ENCODE peak calls at places on chromosomes 6 and 20, in four cellular contexts. I is lower lobe of right lung, G is tibial artery, K is astrocyte. D is an unnamed sample.

GRCh38 chr20:23622839-23623343 is 14.9 kb downstream of the CST3 start:
- DNase-seq in I (peak; percentile 67), K (peak; percentile 81), G (peak; percentile 87), D (no peak)

GRCh38 chr6:21953831-21954801 is 342.7 kb downstream of the PRL start:
- DNase-seq in I (no peak), G (no peak), K (peak; percentile 86), D (no peak)

GRCh38 chr6:45718901-45719300 is 296.8 kb downstream of the CLIC5 start:
- DNase-seq in G (no peak), K (peak; percentile 64), I (no peak), D (no peak)

GRCh38 chr6:147970970-147971369 is 371.7 kb upstream of the SASH1 start:
- DNase-seq in K (no peak), I (no peak), G (no peak), D (no peak)

GRCh38 chr6:3619201-3619600 is 132.3 kb downstream of the PXDC1 start:
- DNase-seq in K (no peak), G (no peak), I (no peak), D (no peak)

GRCh38 chr20:3209946-3210317 is 634 bp downstream of the ITPA start:
- DNase-seq in G (no peak), I (no peak), K (peak; percentile 6), D (no peak)

GRCh38 chr6:47094351-47094925 is 52.3 kb upstream of the ADGRF1 start:
- DNase-seq in I (no peak), G (no peak), K (peak; percentile 39), D (no peak)

GRCh38 chr6:34656378-34657036 is 40.1 kb downstream of the ILRUN start:
- DNase-seq in K (peak; percentile 73), I (no peak), G (no peak), D (no peak)

GRCh38 chr6:5968817-5969726 is 37.7 kb downstream of the NRN1 start:
- DNase-seq in I (peak; percentile 60), G (peak; percentile 60), K (peak; percentile 42), D (no peak)

GRCh38 chr20:11467436-11467835 is 450.3 kb upstream of the BTBD3 start:
- DNase-seq in I (no peak), K (peak; percentile 24), G (no peak), D (no peak)

GRCh38 chr6:143605894-143606293 is 71.9 kb upstream of the PHACTR2 start:
- DNase-seq in K (no peak), G (no peak), I (no peak), D (no peak)

GRCh38 chr20:40690836-40691565 is 2.0 kb upstream of the MAFB start:
- DNase-seq in I (no peak), K (no peak), G (no peak), D (no peak)

GRCh38 chr6:20840675-20841074 is 306.4 kb downstream of the CDKAL1 start:
- DNase-seq in K (peak; percentile 90), G (no peak), I (no peak), D (no peak)

GRCh38 chr6:169996652-169997051 is 245.2 kb downstream of the ERMARD start:
- DNase-seq in K (no peak), I (no peak), G (no peak), D (no peak)

GRCh38 chr6:7201732-7202541 is 94.2 kb downstream of the RREB1 start:
- DNase-seq in I (peak; percentile 90), G (peak; percentile 74), K (no peak), D (peak; percentile 65)

GRCh38 chr20:34824861-34825529 is 456 bp downstream of the NCOA6 start:
- DNase-seq in K (peak; percentile 19), G (peak; percentile 43), I (peak; percentile 79), D (peak; percentile 67)

GRCh38 chr6:6736753-6737654 is 148.5 kb downstream of the LY86 start:
- DNase-seq in K (no peak), I (peak; percentile 69), G (peak; percentile 67), D (no peak)

DNA sequence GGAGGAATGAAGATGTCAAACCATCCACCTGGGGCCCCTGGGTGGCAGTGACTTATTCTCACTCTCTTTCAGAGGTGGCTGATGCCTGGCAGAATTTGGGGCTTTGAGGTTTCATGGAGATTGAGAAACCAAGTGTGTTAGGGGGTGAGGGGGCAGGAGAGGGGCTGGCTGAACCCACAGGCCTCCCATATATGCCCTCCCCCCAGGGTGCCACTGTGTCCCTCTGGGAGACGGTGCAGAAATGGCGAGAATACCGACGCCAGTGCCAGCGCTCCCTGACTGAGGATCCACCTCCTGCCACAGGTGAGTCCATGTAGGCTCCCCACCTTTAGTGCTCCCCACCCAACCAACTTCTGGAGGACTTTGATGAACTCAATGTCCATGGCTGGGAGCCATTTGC is 7.6 kb downstream of the GLP1R start:
- DNase-seq in I (no peak), G (no peak), K (no peak), D (no peak)
- TF ChIP-seq CTCF in I (no peak), G (no peak), K (no peak), D (no peak)

DNA sequence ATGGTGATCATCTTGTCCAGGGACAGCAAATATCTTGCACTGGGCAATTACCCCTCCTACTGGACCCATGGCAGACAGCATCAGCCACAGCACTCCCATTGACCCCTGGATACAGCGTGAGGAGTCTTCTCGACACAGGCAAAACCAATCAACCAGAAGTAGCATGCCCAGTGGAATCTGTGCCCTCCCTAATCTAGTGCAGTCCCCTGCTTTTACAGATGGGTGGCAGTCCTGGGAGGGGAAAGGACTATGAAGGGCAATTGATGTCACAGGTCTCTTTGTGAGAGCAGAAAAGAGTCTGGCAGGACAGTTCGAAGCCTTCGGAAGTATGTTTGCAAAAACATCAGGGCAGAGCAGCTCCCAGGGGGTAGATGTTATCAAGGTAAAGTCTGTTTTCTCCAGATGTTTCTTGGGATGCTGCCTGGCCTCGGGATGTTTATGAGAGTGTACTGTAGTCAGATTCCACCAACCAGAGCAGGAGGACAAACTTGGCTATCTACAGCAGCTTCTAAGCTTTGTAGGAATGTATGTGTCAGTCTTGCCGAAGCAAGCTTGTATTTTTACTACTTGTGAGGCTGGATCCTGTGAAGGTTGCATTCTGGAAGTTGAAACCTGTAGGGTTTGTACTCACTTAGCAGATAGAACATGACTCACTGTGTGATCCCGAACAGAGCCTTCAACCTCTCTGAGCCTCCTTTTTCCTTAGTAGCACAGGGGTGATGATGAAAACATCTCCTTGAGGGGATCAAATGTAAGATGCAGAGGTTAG is 63.0 kb upstream of the MYL9 start:
- DNase-seq in K (no peak), I (no peak), G (no peak), D (no peak)
- TF ChIP-seq CTCF in K (no peak), I (no peak), G (no peak), D (no peak)

DNA sequence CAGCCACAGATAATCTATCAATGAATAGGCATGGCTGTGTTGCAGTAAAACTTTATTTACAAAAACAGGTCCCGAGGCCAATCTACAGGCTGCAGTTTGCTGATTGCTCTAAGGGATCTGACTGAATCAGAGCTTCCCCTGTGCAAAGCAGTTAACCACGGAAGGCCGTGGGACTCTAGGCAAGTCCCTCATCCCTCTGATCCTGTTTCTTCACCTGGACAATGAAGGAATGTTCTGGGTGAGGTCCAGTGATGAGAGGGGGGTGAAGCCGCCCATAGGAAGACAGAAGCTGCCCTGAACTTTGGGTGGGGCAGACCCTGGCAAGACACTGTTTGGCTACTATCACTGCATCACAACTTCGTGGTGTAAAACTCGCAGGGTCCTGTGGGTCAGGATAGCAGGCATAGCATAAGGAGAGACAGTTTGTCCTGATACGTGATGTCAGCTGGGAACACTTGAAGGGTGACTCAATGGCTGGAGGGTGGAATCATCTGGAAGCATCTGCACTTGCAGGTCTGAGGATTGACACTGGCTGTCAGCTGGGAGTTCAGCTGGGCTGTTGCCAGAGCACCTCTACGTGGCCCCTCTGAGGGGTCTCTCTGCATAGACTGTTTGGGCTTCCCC is 33.3 kb upstream of the TGM2 start:
- DNase-seq in K (peak; percentile 30), G (no peak), I (no peak), D (no peak)
- TF ChIP-seq CTCF in K (no peak), G (no peak), I (no peak), D (no peak)

GRCh38 chr6:10763006-10763405 is 15.4 kb downstream of the TMEM14B start:
- DNase-seq in G (no peak), K (peak; percentile 35), I (no peak), D (no peak)

GRCh38 chr6:10759884-10760329 is 12.3 kb downstream of the TMEM14B start:
- DNase-seq in I (no peak), G (no peak), K (peak; percentile 94), D (no peak)

GRCh38 chr6:10756085-10756484 is 8.5 kb downstream of the TMEM14B start:
- DNase-seq in G (no peak), I (no peak), K (no peak), D (no peak)

DNA sequence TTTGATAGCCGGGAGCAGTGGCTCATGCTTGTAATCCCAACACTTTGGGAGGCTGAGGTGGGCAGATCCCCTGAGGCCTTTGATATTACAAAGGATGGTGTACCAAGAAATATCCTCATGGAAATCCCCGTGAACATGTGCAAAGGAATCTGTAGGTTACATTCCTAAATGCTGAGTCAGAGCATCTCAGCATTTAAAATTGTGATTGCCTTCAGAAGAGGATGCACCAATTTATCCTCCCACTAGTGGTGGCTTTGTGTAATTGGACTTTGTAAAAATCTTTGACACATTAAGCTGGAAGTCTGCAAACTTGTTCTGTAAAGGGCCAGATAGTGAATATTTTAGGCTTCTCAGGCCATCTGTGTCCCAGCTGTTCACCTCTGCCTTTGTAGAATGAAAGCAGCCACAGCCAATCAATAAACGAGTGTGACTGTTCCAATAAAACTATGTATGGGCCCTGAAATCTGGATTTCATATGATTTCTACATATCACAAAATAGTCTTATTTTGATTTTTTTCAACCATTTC is 11.8 kb downstream of the TMEM14B start:
- DNase-seq in K (peak; percentile 89), I (no peak), G (no peak), D (no peak)
- TF ChIP-seq CTCF in K (peak; percentile 81), I (peak; percentile 37), G (no peak), D (no peak)

GRCh38 chr6:33278810-33279209 is 1.9 kb downstream of the B3GALT4 start:
- DNase-seq in G (no peak), I (no peak), K (no peak), D (no peak)

GRCh38 chr6:33280539-33280938 is 3.6 kb downstream of the B3GALT4 start:
- DNase-seq in I (no peak), K (no peak), G (no peak), D (no peak)

GRCh38 chr6:33279257-33279695 is 2.4 kb downstream of the B3GALT4 start:
- DNase-seq in I (no peak), K (no peak), G (no peak), D (no peak)

GRCh38 chr6:33278392-33278741 is 1.4 kb downstream of the B3GALT4 start:
- DNase-seq in G (no peak), I (no peak), K (no peak), D (no peak)

GRCh38 chr6:33279971-33280511 is 3.1 kb downstream of the B3GALT4 start:
- DNase-seq in I (no peak), G (no peak), K (peak; percentile 27), D (no peak)
- TF ChIP-seq CTCF in I (peak; percentile 17), G (peak; percentile 13), K (peak; percentile 66), D (no peak)

D was measured in activated B cell treated with CpG ODN at 0.5 μM for 24 hours.